ENCODE peak calls at places on chromosomes 7 and 10, in seven cellular contexts. One of them, this sample, is unnamed.

GRCh38 chr10:73839276-73839966 is 28.0 kb upstream of the NDST2 start:
- DNase-seq in breast epithelium: no peak
- DNase-seq in stimulated activated CD4-positive, alpha-beta T cell treated with anti-CD3 and anti-CD28 coated beads, Interleukin-15, amount 100 ng/mL, for 24 hours: no peak
- DNase-seq in activated T-cell treated with anti-CD3 and anti-CD28 coated beads, Interleukin-2, amount 50 U/mL, for 72 hours: no peak
- DNase-seq in NCI-H460: no peak
- DNase-seq in Peyer's patch: no peak
- DNase-seq in T-helper 2 cell: no peak
- DNase-seq in this sample: no peak

GRCh38 chr7:50706469-50706937 is 76.2 kb downstream of the GRB10 start:
- DNase-seq in activated T-cell treated with anti-CD3 and anti-CD28 coated beads, Interleukin-2, amount 50 U/mL, for 72 hours: no peak
- DNase-seq in stimulated activated CD4-positive, alpha-beta T cell treated with anti-CD3 and anti-CD28 coated beads, Interleukin-15, amount 100 ng/mL, for 24 hours: no peak
- DNase-seq in T-helper 2 cell: no peak
- DNase-seq in Peyer's patch: no peak
- DNase-seq in breast epithelium: no peak
- DNase-seq in NCI-H460: no peak
- DNase-seq in this sample: no peak

GRCh38 chr10:11011966-11012365 is 5.7 kb upstream of the CELF2 start:
- DNase-seq in breast epithelium: no peak
- DNase-seq in Peyer's patch: no peak
- DNase-seq in stimulated activated CD4-positive, alpha-beta T cell treated with anti-CD3 and anti-CD28 coated beads, Interleukin-15, amount 100 ng/mL, for 24 hours: no peak
- DNase-seq in T-helper 2 cell: no peak
- DNase-seq in activated T-cell treated with anti-CD3 and anti-CD28 coated beads, Interleukin-2, amount 50 U/mL, for 72 hours: no peak
- DNase-seq in NCI-H460: no peak
- DNase-seq in this sample: no peak

GRCh38 chr10:90302758-90303443 is 554.9 kb downstream of the HTR7 start:
- DNase-seq in activated T-cell treated with anti-CD3 and anti-CD28 coated beads, Interleukin-2, amount 50 U/mL, for 72 hours: no peak
- DNase-seq in stimulated activated CD4-positive, alpha-beta T cell treated with anti-CD3 and anti-CD28 coated beads, Interleukin-15, amount 100 ng/mL, for 24 hours: no peak
- DNase-seq in Peyer's patch: no peak
- DNase-seq in NCI-H460: no peak
- DNase-seq in T-helper 2 cell: no peak
- DNase-seq in breast epithelium: no peak
- DNase-seq in this sample: no peak

GRCh38 chr7:34758111-34758601 is 100.1 kb downstream of the NPSR1 start:
- DNase-seq in T-helper 2 cell: no peak
- DNase-seq in stimulated activated CD4-positive, alpha-beta T cell treated with anti-CD3 and anti-CD28 coated beads, Interleukin-15, amount 100 ng/mL, for 24 hours: no peak
- DNase-seq in NCI-H460: no peak
- DNase-seq in breast epithelium: no peak
- DNase-seq in Peyer's patch: no peak
- DNase-seq in activated T-cell treated with anti-CD3 and anti-CD28 coated beads, Interleukin-2, amount 50 U/mL, for 72 hours: no peak
- DNase-seq in this sample: no peak

GRCh38 chr10:10482613-10483012 is 535.1 kb upstream of the CELF2 start:
- DNase-seq in Peyer's patch: no peak
- DNase-seq in activated T-cell treated with anti-CD3 and anti-CD28 coated beads, Interleukin-2, amount 50 U/mL, for 72 hours: no peak
- DNase-seq in NCI-H460: no peak
- DNase-seq in breast epithelium: no peak
- DNase-seq in stimulated activated CD4-positive, alpha-beta T cell treated with anti-CD3 and anti-CD28 coated beads, Interleukin-15, amount 100 ng/mL, for 24 hours: no peak
- DNase-seq in T-helper 2 cell: no peak
- DNase-seq in this sample: no peak

GRCh38 chr10:29585488-29585976 is 49.2 kb downstream of the SVIL start:
- DNase-seq in stimulated activated CD4-positive, alpha-beta T cell treated with anti-CD3 and anti-CD28 coated beads, Interleukin-15, amount 100 ng/mL, for 24 hours: no peak
- DNase-seq in breast epithelium: no peak
- DNase-seq in activated T-cell treated with anti-CD3 and anti-CD28 coated beads, Interleukin-2, amount 50 U/mL, for 72 hours: no peak
- DNase-seq in NCI-H460: no peak
- DNase-seq in T-helper 2 cell: no peak
- DNase-seq in Peyer's patch: no peak
- DNase-seq in this sample: no peak

GRCh38 chr7:99112097-99112496 is 31.8 kb downstream of the SMURF1 start:
- DNase-seq in stimulated activated CD4-positive, alpha-beta T cell treated with anti-CD3 and anti-CD28 coated beads, Interleukin-15, amount 100 ng/mL, for 24 hours: no peak
- DNase-seq in Peyer's patch: no peak
- DNase-seq in NCI-H460: no peak
- DNase-seq in T-helper 2 cell: no peak
- DNase-seq in breast epithelium: no peak
- DNase-seq in activated T-cell treated with anti-CD3 and anti-CD28 coated beads, Interleukin-2, amount 50 U/mL, for 72 hours: no peak
- DNase-seq in this sample: peak; percentile 5

GRCh38 chr10:114110174-114110972 is 63.6 kb downstream of the CCDC186 start:
- DNase-seq in Peyer's patch: no peak
- DNase-seq in breast epithelium: no peak
- DNase-seq in NCI-H460: peak; percentile 23
- DNase-seq in activated T-cell treated with anti-CD3 and anti-CD28 coated beads, Interleukin-2, amount 50 U/mL, for 72 hours: no peak
- DNase-seq in T-helper 2 cell: no peak
- DNase-seq in stimulated activated CD4-positive, alpha-beta T cell treated with anti-CD3 and anti-CD28 coated beads, Interleukin-15, amount 100 ng/mL, for 24 hours: no peak
- DNase-seq in this sample: no peak

GRCh38 chr10:14820010-14820774 is 17.6 kb downstream of the CDNF start:
- DNase-seq in Peyer's patch: no peak
- DNase-seq in stimulated activated CD4-positive, alpha-beta T cell treated with anti-CD3 and anti-CD28 coated beads, Interleukin-15, amount 100 ng/mL, for 24 hours: no peak
- DNase-seq in T-helper 2 cell: no peak
- DNase-seq in breast epithelium: no peak
- DNase-seq in NCI-H460: peak; percentile 29
- DNase-seq in activated T-cell treated with anti-CD3 and anti-CD28 coated beads, Interleukin-2, amount 50 U/mL, for 72 hours: no peak
- DNase-seq in this sample: no peak

GRCh38 chr7:5681979-5682546 is 99.4 kb downstream of the RNF216 start:
- DNase-seq in stimulated activated CD4-positive, alpha-beta T cell treated with anti-CD3 and anti-CD28 coated beads, Interleukin-15, amount 100 ng/mL, for 24 hours: no peak
- DNase-seq in NCI-H460: no peak
- DNase-seq in activated T-cell treated with anti-CD3 and anti-CD28 coated beads, Interleukin-2, amount 50 U/mL, for 72 hours: no peak
- DNase-seq in T-helper 2 cell: no peak
- DNase-seq in breast epithelium: no peak
- DNase-seq in Peyer's patch: no peak
- DNase-seq in this sample: no peak